ENCODE peak calls at places on chromosomes 1 and 21, in six cellular contexts. S is cardiac muscle cell, E is colonic mucosa, Z is ovary, F is psoas muscle, X is kidney epithelial cell. B is an unnamed sample.

GRCh38 chr1:151309851-151310323 is 17.3 kb downstream of the PI4KB start:
- DNase-seq in S (no peak), E (no peak), Z (peak; percentile 61), F (no peak), X (no peak), B (peak; percentile 69)

GRCh38 chr1:85307987-85308836 is 31.8 kb upstream of the BCL10 start:
- DNase-seq in S (peak; percentile 94), E (peak; percentile 89), Z (peak; percentile 91), F (peak; percentile 88), X (no peak), B (peak; percentile 86)

GRCh38 chr1:7549277-7549676 is 221.8 kb upstream of the VAMP3 start:
- DNase-seq in S (no peak), E (no peak), Z (no peak), F (no peak), X (peak; percentile 89), B (peak; percentile 73)

GRCh38 chr1:18828224-18828623 is 31.2 kb downstream of the TAS1R2 start:
- DNase-seq in S (no peak), E (no peak), Z (no peak), F (no peak), X (no peak), B (no peak)

GRCh38 chr1:204151562-204152309 is at the start of gene ETNK2:
- DNase-seq in S (peak; percentile 67), E (peak; percentile 38), Z (peak; percentile 89), F (peak; percentile 71), X (no peak), B (peak; percentile 20)

GRCh38 chr1:59367269-59368006 is 70.5 kb downstream of the FGGY start:
- DNase-seq in S (no peak), E (peak; percentile 24), Z (peak; percentile 74), F (peak; percentile 65), X (peak; percentile 74), B (peak; percentile 95)

GRCh38 chr21:21690068-21690665 is 692.0 kb downstream of the NCAM2 start:
- DNase-seq in S (no peak), E (no peak), Z (no peak), F (no peak), X (no peak), B (no peak)

GRCh38 chr21:14888202-14888601 is 176.6 kb downstream of the NRIP1 start:
- DNase-seq in S (no peak), E (no peak), Z (no peak), F (no peak), X (no peak), B (no peak)

GRCh38 chr1:240152611-240153297 is 61.1 kb downstream of the FMN2 start:
- DNase-seq in S (no peak), E (no peak), Z (no peak), F (no peak), X (no peak), B (peak; percentile 35)

GRCh38 chr21:17051054-17051453 is 461.8 kb upstream of the CXADR start:
- DNase-seq in S (peak; percentile 9), E (no peak), Z (no peak), F (no peak), X (no peak), B (peak; percentile 12)

GRCh38 chr1:108699375-108700332 is 7.5 kb downstream of the PRPF38B start:
- DNase-seq in S (no peak), E (no peak), Z (no peak), F (no peak), X (no peak), B (no peak)

GRCh38 chr1:58618303-58618702 is 41.3 kb upstream of the TACSTD2 start:
- DNase-seq in S (no peak), E (no peak), Z (no peak), F (peak; percentile 61), X (peak; percentile 97), B (peak; percentile 96)

GRCh38 chr1:234986750-234987414 is 141.8 kb downstream of the TOMM20 start:
- DNase-seq in S (no peak), E (no peak), Z (no peak), F (no peak), X (no peak), B (peak; percentile 65)

GRCh38 chr1:246641394-246641793 is 75.1 kb downstream of the CNST start:
- DNase-seq in S (no peak), E (no peak), Z (no peak), F (no peak), X (no peak), B (no peak)

GRCh38 chr1:227944931-227945890 is 2.5 kb downstream of the WNT9A start:
- DNase-seq in S (peak; percentile 22), E (peak; percentile 18), Z (peak; percentile 25), F (peak; percentile 71), X (no peak), B (no peak)

GRCh38 chr1:7046891-7047290 is 261.6 kb downstream of the CAMTA1 start:
- DNase-seq in S (no peak), E (no peak), Z (no peak), F (no peak), X (no peak), B (no peak)

GRCh38 chr1:151952811-151953210 is 40.8 kb downstream of the S100A10 start:
- DNase-seq in S (no peak), E (no peak), Z (no peak), F (no peak), X (no peak), B (no peak)

GRCh38 chr1:53535846-53536245 is 76.6 kb downstream of the DMRTB1 start:
- DNase-seq in S (no peak), E (no peak), Z (no peak), F (no peak), X (no peak), B (peak; percentile 29)

GRCh38 chr1:14583788-14584187 is 14.7 kb upstream of the KAZN start:
- DNase-seq in S (no peak), E (no peak), Z (no peak), F (no peak), X (no peak), B (no peak)

GRCh38 chr1:221809101-221810029 is 67.5 kb upstream of the DUSP10 start:
- DNase-seq in S (no peak), E (no peak), Z (no peak), F (no peak), X (no peak), B (peak; percentile 30)

GRCh38 chr1:18010945-18011344 is 96.7 kb upstream of the IGSF21 start:
- DNase-seq in S (peak; percentile 57), E (no peak), Z (no peak), F (no peak), X (no peak), B (no peak)

GRCh38 chr1:94884101-94884875 is 42.6 kb downstream of the CNN3 start:
- DNase-seq in S (peak; percentile 65), E (no peak), Z (peak; percentile 61), F (no peak), X (no peak), B (peak; percentile 73)

GRCh38 chr1:156920233-156921052 is at the start of gene LRRC71:
- DNase-seq in S (peak; percentile 91), E (peak; percentile 82), Z (peak; percentile 76), F (peak; percentile 82), X (no peak), B (peak; percentile 70)

GRCh38 chr1:92749024-92749634 is 35.8 kb downstream of the EVI5 start:
- DNase-seq in S (peak; percentile 47), E (peak; percentile 63), Z (no peak), F (no peak), X (peak; percentile 1), B (peak; percentile 80)

GRCh38 chr1:32539584-32540571 is 651 bp downstream of the ZBTB8A start:
- DNase-seq in S (peak; percentile 68), E (peak; percentile 34), Z (peak; percentile 47), F (peak; percentile 29), X (no peak), B (peak; percentile 62)

GRCh38 chr1:190754769-190755168 is 277.1 kb upstream of the BRINP3 start:
- DNase-seq in S (no peak), E (no peak), Z (no peak), F (no peak), X (no peak), B (peak; percentile 6)
- TF ChIP-seq CTCF in S (peak; percentile 16), E (no peak), Z (no peak), F (no peak), X (no peak), B (no peak)

GRCh38 chr1:23693599-23693998 is 2.0 kb downstream of the RPL11 start:
- DNase-seq in S (no peak), E (no peak), Z (no peak), F (no peak), X (no peak), B (no peak)

GRCh38 chr1:23698466-23698865 is 6.9 kb downstream of the RPL11 start:
- DNase-seq in S (no peak), E (no peak), Z (no peak), F (no peak), X (no peak), B (no peak)

GRCh38 chr1:23695667-23696066 is 4.1 kb downstream of the RPL11 start:
- DNase-seq in S (no peak), E (no peak), Z (no peak), F (no peak), X (no peak), B (no peak)

GRCh38 chr1:23694371-23694770 is 2.8 kb downstream of the RPL11 start:
- DNase-seq in S (no peak), E (no peak), Z (no peak), F (no peak), X (no peak), B (no peak)

DNA sequence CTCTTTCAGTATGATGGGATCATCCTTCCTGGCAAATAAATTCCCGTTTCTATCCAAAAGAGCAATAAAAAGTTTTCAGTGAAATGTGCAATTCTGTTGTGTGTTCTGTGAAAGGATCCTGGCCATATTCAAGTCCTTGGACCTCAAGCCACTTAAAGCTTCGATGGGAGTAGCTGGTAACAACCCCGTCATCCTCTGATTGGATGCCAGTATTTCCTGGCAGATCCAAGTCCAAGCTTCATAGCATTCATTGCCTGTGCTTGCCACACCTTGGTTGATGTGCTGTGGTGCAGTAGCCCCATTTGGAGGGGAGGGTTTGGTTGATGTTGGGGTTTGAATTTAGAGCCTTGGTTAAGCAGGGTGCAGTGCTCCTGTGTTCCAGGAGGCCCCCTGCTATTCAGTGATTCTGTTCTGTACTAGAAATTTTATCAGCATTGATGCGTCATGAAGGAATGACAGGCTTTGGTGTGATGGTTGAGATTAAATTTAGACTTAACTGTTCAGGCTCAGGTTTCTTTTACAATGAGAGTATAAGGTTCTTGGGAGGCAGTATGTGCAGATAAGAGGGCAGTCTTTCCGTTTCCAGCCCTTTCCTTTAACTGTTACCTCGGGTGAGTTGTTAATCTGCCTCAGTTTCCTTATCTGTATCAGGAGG is 4.9 kb downstream of the RPL11 start:
- DNase-seq in S (no peak), E (peak; percentile 32), Z (no peak), F (no peak), X (no peak), B (peak; percentile 51)
- H3K4me3 ChIP-seq in S (no peak overlapping the region), E (no peak overlapping the region), Z (no peak overlapping the region), F (peak overlapping the region; percentile 12), X (no peak overlapping the region), B (no peak overlapping the region)

GRCh38 chr21:44550807-44551206 is 498 bp downstream of the KRTAP10-2 start:
- DNase-seq in S (no peak), E (no peak), Z (no peak), F (no peak), X (no peak), B (no peak)
- TF ChIP-seq CTCF in S (no peak), E (no peak), Z (no peak), F (no peak), X (no peak), B (no peak)

DNA sequence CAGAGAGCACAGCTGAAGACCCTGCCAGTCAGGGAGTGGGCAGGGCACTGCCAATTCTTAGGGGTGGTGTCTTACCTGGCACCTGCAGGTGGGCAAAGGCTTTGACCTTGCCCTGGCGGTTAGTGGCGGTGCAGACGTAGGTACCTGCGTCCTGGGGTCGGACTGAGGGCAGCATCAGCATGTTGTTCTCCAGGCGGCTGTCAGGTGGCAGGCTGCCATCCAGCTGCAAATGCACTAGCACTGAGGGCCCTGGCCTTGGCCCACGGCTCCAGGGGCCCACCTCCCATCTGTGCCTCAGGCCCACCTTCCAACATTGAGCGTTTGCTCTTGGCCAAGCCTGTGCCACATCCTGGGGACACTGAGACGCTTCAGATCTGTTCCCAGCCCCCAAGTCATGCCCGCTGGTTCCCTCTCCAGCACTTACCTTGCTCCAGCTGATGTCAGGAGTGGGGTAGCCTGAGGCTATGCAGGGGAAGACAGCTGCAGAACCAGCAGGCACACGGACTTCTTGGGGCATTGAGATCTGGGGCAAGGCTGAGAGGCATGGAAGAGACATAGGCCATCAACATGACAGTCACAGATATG is 21.4 kb downstream of the LDLRAD2 start:
- DNase-seq in S (no peak), E (no peak), Z (no peak), F (no peak), X (no peak), B (no peak)
- H3K4me3 ChIP-seq in S (no peak overlapping the region), E (no peak overlapping the region), Z (no peak overlapping the region), F (no peak overlapping the region), X (no peak overlapping the region), B (no peak overlapping the region)